ENCODE peak calls at places on chromosomes 4 and X, in seven cellular contexts. V is A549, O is suprapubic skin, F is transverse colon, E is left lung, Z is WERI-Rb-1, C is H1. J is an unnamed sample.

GRCh38 chrX:39633293-39633692 is 464.5 kb downstream of the BCOR start:
- DNase-seq in V (no peak), F (no peak), C (no peak), Z (no peak), O (no peak), E (no peak), J (no peak)

GRCh38 chr4:139142980-139143379 is 34.0 kb downstream of the ELF2 start:
- DNase-seq in C (no peak), E (no peak), O (no peak), Z (no peak), V (no peak), F (no peak), J (no peak)

GRCh38 chr4:157303471-157303960 is 83.0 kb downstream of the GRIA2 start:
- DNase-seq in F (no peak), O (no peak), V (no peak), C (no peak), Z (no peak), E (no peak), J (no peak)

GRCh38 chrX:1244164-1245076 is 24.2 kb upstream of the CSF2RA start:
- DNase-seq in Z (peak; percentile 54), F (no peak), C (no peak), E (no peak), O (no peak), V (peak; percentile 31), J (no peak)

GRCh38 chr4:164700471-164700870 is 53.5 kb upstream of the SMIM31 start:
- DNase-seq in Z (peak; percentile 56), E (no peak), O (no peak), F (no peak), C (peak; percentile 44), V (peak; percentile 2), J (no peak)

GRCh38 chrX:50000937-50001542 is 78.6 kb downstream of the CLCN5 start:
- DNase-seq in Z (no peak), F (no peak), E (no peak), O (no peak), C (no peak), V (no peak), J (no peak)

GRCh38 chr4:6115746-6116586 is 84.4 kb downstream of the JAKMIP1 start:
- DNase-seq in V (no peak), C (no peak), F (no peak), E (no peak), Z (no peak), O (no peak), J (no peak)

GRCh38 chrX:154082396-154083133 is 15.0 kb downstream of the MECP2 start:
- DNase-seq in O (no peak), Z (no peak), E (no peak), V (no peak), F (no peak), C (no peak), J (no peak)

GRCh38 chr4:26141916-26142638 is 178.7 kb upstream of the RBPJ start:
- DNase-seq in C (no peak), Z (no peak), V (no peak), O (no peak), F (peak; percentile 54), E (no peak), J (no peak)

GRCh38 chr4:82797591-82798081 is 960 bp downstream of the SCD5 start:
- DNase-seq in O (no peak), C (no peak), V (no peak), Z (peak; percentile 31), E (no peak), F (peak; percentile 16), J (no peak)

GRCh38 chr4:125838924-125839323 is 524.2 kb downstream of the FAT4 start:
- DNase-seq in C (no peak), O (no peak), F (no peak), E (no peak), Z (no peak), V (no peak), J (no peak)

GRCh38 chrX:152641256-152641875 is 3.7 kb downstream of the GABRQ start:
- DNase-seq in Z (peak; percentile 90), E (no peak), O (no peak), F (no peak), V (no peak), C (no peak), J (no peak)

GRCh38 chrX:54181196-54181953 is 1.7 kb downstream of the FAM120C start:
- DNase-seq in O (no peak), Z (no peak), E (no peak), F (no peak), V (no peak), C (no peak), J (no peak)

GRCh38 chr4:5921074-5921473 is 28.2 kb upstream of the CRMP1 start:
- DNase-seq in Z (no peak), F (no peak), E (no peak), O (no peak), V (no peak), C (no peak), J (no peak)

GRCh38 chr4:113057891-113058290 is 8.4 kb downstream of the ANK2 start:
- DNase-seq in E (no peak), C (no peak), V (no peak), Z (no peak), O (no peak), F (no peak), J (no peak)

GRCh38 chrX:108270280-108270679 is 167.9 kb downstream of the COL4A6 start:
- DNase-seq in Z (no peak), F (no peak), O (no peak), C (no peak), E (no peak), V (no peak), J (no peak)

GRCh38 chr4:1578968-1579833 is 104.9 kb downstream of the FAM53A start:
- DNase-seq in Z (peak; percentile 60), E (peak; percentile 86), O (peak; percentile 93), C (no peak), F (peak; percentile 80), V (peak; percentile 72), J (peak; percentile 89)

GRCh38 chrX:20729421-20729820 is 462.7 kb upstream of the RPS6KA3 start:
- DNase-seq in Z (no peak), V (no peak), O (no peak), F (no peak), E (no peak), C (no peak), J (no peak)

GRCh38 chr4:145290953-145291352 is 110.6 kb upstream of the OTUD4 start:
- DNase-seq in F (no peak), V (no peak), O (no peak), E (no peak), Z (no peak), C (no peak), J (no peak)

GRCh38 chrX:150680974-150681373 is 12.2 kb upstream of the MTMR1 start:
- DNase-seq in C (no peak), O (no peak), E (no peak), Z (peak; percentile 37), F (no peak), V (no peak), J (no peak)

GRCh38 chrX:37959212-37960021 is 46.9 kb upstream of the SYTL5 start:
- DNase-seq in V (no peak), C (no peak), E (no peak), F (no peak), Z (no peak), O (no peak), J (no peak)

GRCh38 chrX:111492085-111492484 is 19.4 kb upstream of the SERTM2 start:
- DNase-seq in C (no peak), O (no peak), E (no peak), V (no peak), Z (no peak), F (no peak), J (no peak)

GRCh38 chr4:76420311-76420710 is 630 bp downstream of the CCDC158 start:
- DNase-seq in C (no peak), V (no peak), F (no peak), Z (no peak), O (no peak), E (no peak), J (no peak)

GRCh38 chr4:76420901-76421581 is at the start of gene CCDC158:
- DNase-seq in V (peak; percentile 20), E (no peak), F (no peak), C (no peak), O (no peak), Z (peak; percentile 9), J (no peak)

GRCh38 chr4:76430519-76431388 is 4.3 kb upstream of the SHROOM3 start:
- DNase-seq in V (peak; percentile 36), C (no peak), Z (no peak), E (no peak), F (no peak), O (no peak), J (no peak)

GRCh38 chr4:76429636-76430035 is 5.4 kb upstream of the SHROOM3 start:
- DNase-seq in O (no peak), F (no peak), C (no peak), E (no peak), V (no peak), Z (no peak), J (no peak)

DNA sequence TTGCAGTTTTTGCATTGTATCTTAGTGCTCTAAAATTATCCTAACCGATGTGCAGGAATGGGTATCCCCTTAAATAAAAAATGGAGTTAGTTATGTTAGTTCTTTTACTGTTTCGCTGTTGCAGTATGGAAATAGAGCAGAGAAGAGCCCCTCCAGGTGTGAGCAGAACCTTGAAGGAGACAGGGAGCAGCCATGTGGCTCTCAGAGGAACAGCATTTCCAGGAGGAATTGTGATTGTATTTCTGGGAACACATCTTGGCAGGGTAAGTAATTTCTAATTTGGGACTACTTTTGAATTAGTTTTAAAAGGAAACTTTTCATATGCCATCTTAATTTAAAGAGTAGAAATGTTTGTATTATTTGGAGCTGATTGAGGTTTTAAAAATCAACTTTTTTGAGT is 5.3 kb upstream of the CCDC158 start:
- DNase-seq in C (no peak), E (no peak), O (no peak), F (no peak), Z (no peak), V (no peak), J (no peak)
- TF ChIP-seq CTCF in C (peak; percentile 37), E (no peak), O (no peak), F (no peak), Z (peak; percentile 42), V (peak; percentile 18), J (no peak)

GRCh38 chrX:45715787-45716186 is 515.1 kb upstream of the DIPK2B start:
- DNase-seq in F (no peak), V (no peak), Z (no peak), C (no peak), O (no peak), E (no peak), J (no peak)
- H3K27ac ChIP-seq in F (no peak overlapping the region), V (no peak overlapping the region), Z (no peak overlapping the region), C (no peak overlapping the region), O (no peak overlapping the region), E (no peak overlapping the region), J (no peak overlapping the region)

GRCh38 chr4:127632420-127633403 is at the start of gene INTU:
- DNase-seq in Z (peak; percentile 96), O (peak; percentile 94), E (peak; percentile 96), C (peak; percentile 84), F (peak; percentile 92), V (peak; percentile 87), J (peak; percentile 95)

GRCh38 chr4:127631420-127631819 is 1.3 kb upstream of the INTU start:
- DNase-seq in O (no peak), E (no peak), F (no peak), Z (no peak), C (no peak), V (no peak), J (no peak)

GRCh38 chr4:127630152-127630551 is 2.6 kb upstream of the INTU start:
- DNase-seq in E (no peak), C (no peak), F (no peak), O (no peak), V (no peak), Z (no peak), J (no peak)

GRCh38 chr4:127634181-127634580 is 1.4 kb downstream of the INTU start:
- DNase-seq in E (no peak), Z (no peak), O (no peak), F (no peak), V (no peak), C (no peak), J (no peak)
- H3K4me3 ChIP-seq in E (no peak overlapping the region), Z (no peak overlapping the region), O (no peak overlapping the region), F (no peak overlapping the region), V (no peak overlapping the region), C (no peak overlapping the region), J (no peak overlapping the region)

GRCh38 chr4:89535251-89535650 is 227.7 kb upstream of the GPRIN3 start:
- DNase-seq in E (no peak), C (no peak), O (no peak), F (no peak), Z (no peak), V (no peak), J (no peak)
- TF ChIP-seq CTCF in E (no peak), C (no peak), O (no peak), F (no peak), Z (no peak), V (no peak), J (no peak)